ENCODE peak calls at places on chromosomes 6 and 20, in four cellular contexts. U is H9, S is IMR-90, E is neural progenitor cell. I is an unnamed sample. For H3K9me3, the result is how much of the 10 kb centered on the place peaks cover.

GRCh38 chr6:134675110-134676038 is 274.5 kb downstream of the ALDH8A1 start:
- DNase-seq in E (no peak), U (no peak), S (no peak), I (no peak)

GRCh38 chr6:42257614-42258013 is 40.0 kb upstream of the MRPS10 start:
- DNase-seq in E (peak), S (no peak), U (peak), I (no peak)

GRCh38 chr20:346640-347316 is at the start of gene NRSN2:
- DNase-seq in U (peak), E (peak), S (peak), I (peak)

GRCh38 chr6:108768176-108768555 is 80.1 kb upstream of the ARMC2 start:
- DNase-seq in S (no peak), U (no peak), E (peak), I (no peak)

GRCh38 chr6:88211446-88211845 is 45.3 kb upstream of the CNR1 start:
- DNase-seq in S (no peak), E (peak), U (no peak), I (no peak)

GRCh38 chr20:14384411-14384810 is 47.0 kb upstream of the FLRT3 start:
- DNase-seq in E (no peak), U (no peak), S (peak), I (no peak)

GRCh38 chr20:38258545-38259223 is 1.9 kb downstream of the KIAA1755 start:
- DNase-seq in S (no peak), U (no peak), E (no peak), I (no peak)

GRCh38 chr6:34239893-34240292 is 3.2 kb downstream of the HMGA1 start:
- DNase-seq in U (no peak), E (no peak), S (no peak), I (no peak)

GRCh38 chr6:82364087-82365010 is 732 bp downstream of the TPBG start:
- DNase-seq in E (peak), S (peak), U (peak), I (peak)

GRCh38 chr6:164164921-164165320 is 750.4 kb downstream of the QKI start:
- DNase-seq in U (no peak), S (no peak), E (no peak), I (no peak)

GRCh38 chr6:161429921-161430490 is 156.1 kb upstream of the AGPAT4 start:
- DNase-seq in S (no peak), E (no peak), U (no peak), I (no peak)

GRCh38 chr6:26493258-26493657 is 6.8 kb upstream of the BTN1A1 start:
- DNase-seq in E (no peak), U (no peak), S (peak), I (peak)

GRCh38 chr6:20608371-20608770 is 74.1 kb downstream of the CDKAL1 start:
- DNase-seq in S (no peak), E (no peak), U (no peak), I (no peak)

GRCh38 chr6:114055319-114055718 is 84.4 kb upstream of the HDAC2 start:
- DNase-seq in S (no peak), E (peak), U (no peak), I (no peak)

GRCh38 chr6:36666726-36667591 is 11.6 kb upstream of the CDKN1A start:
- DNase-seq in E (peak), S (peak), U (peak), I (peak)

GRCh38 chr6:154602708-154603107 is 92.2 kb upstream of the CNKSR3 start:
- DNase-seq in S (no peak), E (no peak), U (no peak), I (peak)

GRCh38 chr6:336159-337114 is 44.1 kb downstream of the DUSP22 start:
- DNase-seq in U (no peak), E (no peak), S (no peak), I (no peak)

GRCh38 chr6:134436281-134436815 is 118.4 kb upstream of the SGK1 start:
- DNase-seq in E (no peak), U (no peak), S (peak), I (peak)

GRCh38 chr20:61460261-61461047 is 208.4 kb downstream of the CDH4 start:
- DNase-seq in U (no peak), S (no peak), E (no peak), I (no peak)

GRCh38 chr20:31722388-31723281 is at the start of gene BCL2L1:
- DNase-seq in U (peak), E (peak), S (peak), I (peak)

GRCh38 chr20:31607640-31608255 is 2.7 kb downstream of the ID1 start:
- DNase-seq in S (no peak), U (no peak), E (no peak), I (peak)

GRCh38 chr20:61127311-61128044 is 124.6 kb upstream of the CDH4 start:
- DNase-seq in S (peak), E (no peak), U (no peak), I (peak)

GRCh38 chr20:37516697-37517370 is 4.2 kb upstream of the NNAT start:
- DNase-seq in E (no peak), S (peak), U (no peak), I (peak)

GRCh38 chr6:37041521-37041920 is 36.1 kb downstream of the FGD2 start:
- DNase-seq in E (no peak), S (no peak), U (no peak), I (no peak)

GRCh38 chr6:133436652-133437051 is 195.5 kb downstream of the EYA4 start:
- DNase-seq in U (no peak), E (no peak), S (peak), I (peak)

GRCh38 chr6:120604510-120604909 is 729.8 kb downstream of the TBC1D32 start:
- DNase-seq in E (no peak), S (no peak), U (no peak), I (no peak)

GRCh38 chr6:158698876-158699440 is 49.1 kb downstream of the SYTL3 start:
- DNase-seq in U (no peak), S (peak), E (no peak), I (peak)

GRCh38 chr6:168458101-168458500 is 17.1 kb downstream of the SMOC2 start:
- DNase-seq in S (no peak), E (no peak), U (no peak), I (no peak)

GRCh38 chr6:131125431-131125830 is 9.8 kb upstream of the AKAP7 start:
- DNase-seq in S (peak), U (no peak), E (no peak), I (no peak)

GRCh38 chr6:158038291-158039177 is 56.9 kb downstream of the SYNJ2 start:
- DNase-seq in U (no peak), E (no peak), S (no peak), I (no peak)

GRCh38 chr6:33314515-33314942 is 651 bp upstream of the TAPBP start:
- DNase-seq in E (peak), U (peak), S (peak), I (peak)

GRCh38 chr6:17013701-17014100 is 88.1 kb upstream of the STMND1 start:
- DNase-seq in U (no peak), S (peak), E (no peak), I (peak)

GRCh38 chr6:134774244-134774643 is 175.7 kb downstream of the ALDH8A1 start:
- DNase-seq in U (no peak), S (peak), E (no peak), I (peak)

GRCh38 chr6:123380257-123380656 is 256.5 kb downstream of the TRDN start:
- DNase-seq in U (no peak), E (peak), S (no peak), I (peak)

GRCh38 chr6:114108119-114109002 is 137.4 kb upstream of the HDAC2 start:
- DNase-seq in E (peak), U (peak), S (peak), I (peak)

GRCh38 chr6:164322533-164322932 is 908.0 kb downstream of the QKI start:
- DNase-seq in U (no peak), S (no peak), E (no peak), I (peak)

GRCh38 chr6:122580731-122581130 is 29.5 kb upstream of the PKIB start:
- DNase-seq in E (no peak), S (no peak), U (no peak), I (no peak)

GRCh38 chr6:87277123-87277522 is 45.3 kb upstream of the SMIM8 start:
- DNase-seq in S (peak), U (no peak), E (no peak), I (peak)

GRCh38 chr20:5120189-5120484 is 379 bp upstream of the PCNA start:
- DNase-seq in E (no peak), S (no peak), U (no peak), I (no peak)

GRCh38 chr20:5116875-5117274 is 2.9 kb downstream of the PCNA start:
- DNase-seq in E (no peak), S (no peak), U (no peak), I (no peak)

GRCh38 chr20:5119143-5119434 is 669 bp downstream of the PCNA start:
- DNase-seq in S (no peak), E (no peak), U (no peak), I (no peak)

GRCh38 chr20:5118220-5119142 is 1.3 kb downstream of the PCNA start:
- DNase-seq in S (no peak), U (no peak), E (peak), I (no peak)

DNA sequence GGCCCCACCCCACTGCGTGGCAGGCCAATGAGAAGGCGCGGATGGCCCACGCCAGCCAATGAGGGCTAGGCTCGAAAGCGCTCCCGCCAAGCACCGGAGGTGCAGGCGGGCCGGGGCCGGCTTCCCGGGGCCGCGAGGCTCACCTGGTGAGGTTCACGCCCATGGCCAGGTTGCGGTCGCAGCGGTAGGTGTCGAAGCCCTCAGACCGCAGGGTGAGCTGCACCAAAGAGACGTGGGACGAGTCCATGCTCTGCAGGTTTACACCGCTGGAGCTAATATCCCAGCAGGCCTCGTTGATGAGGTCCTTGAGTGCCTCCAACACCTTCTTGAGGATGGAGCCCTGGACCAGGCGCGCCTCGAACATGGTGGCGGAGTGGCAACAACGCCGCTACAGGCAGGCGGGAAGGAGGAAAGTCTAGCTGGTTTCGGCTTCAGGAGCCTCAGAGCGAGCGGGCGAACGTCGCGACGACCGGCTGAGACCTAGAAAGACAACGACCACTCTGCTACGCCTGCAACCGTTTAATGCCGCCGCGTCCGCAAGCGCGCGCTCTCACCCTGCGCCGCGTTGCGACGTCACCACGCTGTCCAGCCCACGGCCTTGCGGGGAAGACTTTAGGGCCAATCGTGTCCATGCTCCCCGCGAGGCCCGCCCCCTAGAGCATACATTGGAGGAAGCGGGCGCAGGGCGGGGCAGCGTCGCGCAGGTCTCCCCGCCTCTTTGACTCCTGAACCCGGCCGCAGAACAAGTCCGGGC is at the start of gene PCNA:
- DNase-seq in E (peak), S (peak), U (peak), I (peak)
- H3K9ac ChIP-seq in E (peak), S (peak), U (peak), I (peak)

GRCh38 chr6:61614119-61614518 is 671.9 kb downstream of the KHDRBS2 start:
- DNase-seq in S (no peak), E (no peak), U (no peak), I (no peak)
- H3K9me3 ChIP-seq in S (under half), E (under half), U (under half), I (under half)

GRCh38 chr6:124719951-124720350 is 242.3 kb upstream of the RNF217 start:
- DNase-seq in E (no peak), U (no peak), S (no peak), I (no peak)

GRCh38 chr6:124714728-124715127 is 247.5 kb upstream of the RNF217 start:
- DNase-seq in S (no peak), E (no peak), U (no peak), I (no peak)
- H3K4me2 ChIP-seq in S (no peak), E (no peak), U (no peak), I (no peak)

GRCh38 chr20:34706022-34706875 is 2.1 kb downstream of the TP53INP2 start:
- DNase-seq in E (no peak), U (no peak), S (no peak), I (no peak)
- H3K9ac ChIP-seq in E (no peak), U (no peak), S (no peak), I (no peak)

I was measured in fibroblast of lung.